ENCODE peak calls at places on chromosomes 1 and 21, in five cellular contexts. O is ascending aorta, V is AG10803, B is endodermal cell, I is HL-60. A is an unnamed sample.
A peak's percentile ranks its signal among the peaks of the same experiment; 100 is the strongest.

GRCh38 chr1:160078392-160079195 is 2.7 kb upstream of the KCNJ9 start:
- DNase-seq in O (no peak), V (no peak), B (peak; percentile 90), I (peak; percentile 54), A (peak; percentile 44)

GRCh38 chr1:50985094-50985493 is 15.0 kb downstream of the CDKN2C start:
- DNase-seq in O (no peak), V (no peak), B (no peak), I (no peak), A (no peak)

GRCh38 chr21:42623684-42624083 is 29.7 kb upstream of the PDE9A start:
- DNase-seq in O (no peak), V (no peak), B (no peak), I (no peak), A (no peak)

GRCh38 chr1:108747128-108747827 is 804 bp downstream of the STXBP3 start:
- DNase-seq in O (peak; percentile 58), V (peak; percentile 87), B (peak; percentile 88), I (peak; percentile 78), A (peak; percentile 90)

GRCh38 chr1:203039609-203040517 is 13.6 kb downstream of the PPFIA4 start:
- DNase-seq in O (no peak), V (no peak), B (peak; percentile 94), I (peak; percentile 75), A (no peak)

GRCh38 chr1:206655471-206655882 is 20.1 kb downstream of the DYRK3 start:
- DNase-seq in O (no peak), V (no peak), B (no peak), I (no peak), A (no peak)

GRCh38 chr1:24425922-24426321 is 10.3 kb downstream of the NIPAL3 start:
- DNase-seq in O (no peak), V (no peak), B (no peak), I (no peak), A (no peak)

GRCh38 chr1:244069499-244069898 is 18.4 kb downstream of the ZBTB18 start:
- DNase-seq in O (no peak), V (no peak), B (no peak), I (no peak), A (no peak)

GRCh38 chr1:56120021-56120420 is 459.3 kb downstream of the PLPP3 start:
- DNase-seq in O (no peak), V (peak; percentile 15), B (no peak), I (no peak), A (peak; percentile 84)

GRCh38 chr1:7702365-7702764 is 68.7 kb upstream of the VAMP3 start:
- DNase-seq in O (no peak), V (no peak), B (peak; percentile 78), I (no peak), A (peak; percentile 2)

GRCh38 chr21:40291560-40291959 is 424.3 kb downstream of the PCP4 start:
- DNase-seq in O (no peak), V (no peak), B (peak; percentile 59), I (no peak), A (no peak)

GRCh38 chr1:37995773-37996379 is 6.1 kb upstream of the SF3A3 start:
- DNase-seq in O (no peak), V (peak; percentile 94), B (peak; percentile 89), I (no peak), A (peak; percentile 88)

GRCh38 chr1:42730988-42731387 is 9.0 kb downstream of the CLDN19 start:
- DNase-seq in O (no peak), V (no peak), B (peak; percentile 71), I (peak; percentile 25), A (no peak)
- TF ChIP-seq CTCF in O (no peak), V (no peak), B (peak; percentile 42), I (no peak), A (no peak)

DNA sequence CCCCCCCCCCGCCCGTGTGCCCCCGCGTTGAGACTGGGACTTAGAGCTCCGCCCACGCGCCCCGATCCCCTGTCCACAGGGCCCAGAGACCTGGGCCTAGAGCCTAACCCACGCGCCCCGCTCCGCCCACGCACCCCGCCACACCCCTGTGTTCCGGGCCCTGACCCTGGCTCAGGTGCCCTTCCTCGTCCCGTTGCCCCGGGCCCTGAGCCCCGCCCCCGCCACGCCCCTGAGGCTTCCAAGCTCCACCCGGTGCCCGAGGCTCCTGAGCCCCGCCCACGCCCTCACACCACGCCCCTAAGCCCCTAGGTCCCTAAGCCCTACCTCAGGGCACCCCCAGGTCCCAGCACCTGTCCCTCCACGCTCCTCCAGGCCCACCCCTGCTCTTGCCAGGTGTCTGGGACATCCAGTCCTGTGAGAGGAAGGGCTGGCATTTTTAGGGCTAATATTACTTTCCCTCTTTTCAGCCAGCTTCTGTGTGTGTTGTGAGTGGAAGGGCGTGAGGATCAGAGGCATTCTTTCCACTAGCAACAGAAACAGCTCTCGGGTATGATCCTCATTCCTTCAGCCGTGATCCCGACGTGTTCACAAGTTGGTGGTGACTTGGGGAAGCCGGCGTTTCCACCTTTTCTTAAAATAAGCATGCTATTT is 614 bp upstream of the GPR157 start:
- DNase-seq in O (peak; percentile 39), V (peak; percentile 47), B (peak; percentile 98), I (peak; percentile 61), A (peak; percentile 79)
- H3K4me3 ChIP-seq in O (peak overlapping the region; percentile 86), V (peak overlapping the region; percentile 59), B (peak overlapping the region; percentile 58), I (peak overlapping the region; percentile 45), A (peak overlapping the region; percentile 49)

DNA sequence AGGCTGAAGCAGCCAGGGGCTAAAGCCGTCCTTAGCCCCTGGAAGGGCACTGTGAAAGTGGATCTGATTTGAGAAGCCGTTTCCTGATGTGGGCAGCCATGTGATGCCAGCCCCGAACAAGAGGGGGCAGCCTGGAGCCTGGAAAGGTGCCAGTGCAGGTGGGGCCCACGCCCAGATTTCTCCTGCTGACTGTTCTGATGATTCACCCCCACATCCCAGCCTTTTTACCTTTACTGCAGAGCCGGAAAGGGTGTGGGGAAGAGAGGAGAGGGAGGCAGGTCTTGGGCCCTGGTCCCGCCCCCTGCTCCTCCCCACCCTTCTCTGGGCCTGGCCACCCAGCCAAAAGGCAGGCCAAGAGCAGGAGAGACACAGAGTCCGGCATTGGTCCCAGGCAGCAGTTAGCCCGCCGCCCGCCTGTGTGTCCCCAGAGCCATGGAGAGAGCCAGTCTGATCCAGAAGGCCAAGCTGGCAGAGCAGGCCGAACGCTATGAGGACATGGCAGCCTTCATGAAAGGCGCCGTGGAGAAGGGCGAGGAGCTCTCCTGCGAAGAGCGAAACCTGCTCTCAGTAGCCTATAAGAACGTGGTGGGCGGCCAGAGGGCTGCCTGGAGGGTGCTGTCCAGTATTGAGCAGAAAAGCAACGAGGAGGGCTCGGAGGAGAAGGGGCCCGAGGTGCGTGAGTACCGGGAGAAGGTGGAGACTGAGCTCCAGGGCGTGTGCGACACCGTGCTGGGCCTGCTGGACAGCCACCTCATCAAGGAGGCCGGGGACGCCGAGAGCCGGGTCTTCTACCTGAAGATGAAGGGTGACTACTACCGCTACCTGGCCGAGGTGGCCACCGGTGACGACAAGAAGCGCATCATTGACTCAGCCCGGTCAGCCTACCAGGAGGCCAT is at the start of gene SFN:
- DNase-seq in O (no peak), V (no peak), B (peak; percentile 97), I (peak; percentile 29), A (no peak)
- TF ChIP-seq CTCF in O (no peak), V (peak; percentile 10), B (peak; percentile 79), I (peak; percentile 20), A (peak; percentile 19)

DNA sequence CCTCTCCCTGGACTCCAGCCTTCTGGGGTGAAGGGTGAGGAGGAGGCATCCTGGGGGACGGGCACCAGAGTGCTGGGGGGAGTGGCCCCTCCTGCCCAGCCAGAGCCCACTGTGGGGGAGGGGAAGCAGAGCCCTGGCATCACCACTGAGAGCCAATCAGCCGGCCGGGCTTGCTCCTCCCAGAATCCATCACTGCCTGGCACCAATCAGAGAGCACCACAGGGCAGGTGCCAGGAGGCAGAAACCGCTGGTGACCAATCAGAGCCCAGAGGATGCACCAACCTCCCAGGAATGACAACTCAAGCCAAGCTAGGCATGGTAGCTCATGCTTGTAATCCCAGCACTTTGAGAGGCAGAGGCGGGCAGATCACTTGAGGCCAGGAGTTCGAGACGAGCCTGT is 27.9 kb downstream of the CASZ1 start:
- DNase-seq in O (no peak), V (no peak), B (no peak), I (no peak), A (no peak)
- H3K4me3 ChIP-seq in O (no peak overlapping the region), V (no peak overlapping the region), B (no peak overlapping the region), I (no peak overlapping the region), A (no peak overlapping the region)

DNA sequence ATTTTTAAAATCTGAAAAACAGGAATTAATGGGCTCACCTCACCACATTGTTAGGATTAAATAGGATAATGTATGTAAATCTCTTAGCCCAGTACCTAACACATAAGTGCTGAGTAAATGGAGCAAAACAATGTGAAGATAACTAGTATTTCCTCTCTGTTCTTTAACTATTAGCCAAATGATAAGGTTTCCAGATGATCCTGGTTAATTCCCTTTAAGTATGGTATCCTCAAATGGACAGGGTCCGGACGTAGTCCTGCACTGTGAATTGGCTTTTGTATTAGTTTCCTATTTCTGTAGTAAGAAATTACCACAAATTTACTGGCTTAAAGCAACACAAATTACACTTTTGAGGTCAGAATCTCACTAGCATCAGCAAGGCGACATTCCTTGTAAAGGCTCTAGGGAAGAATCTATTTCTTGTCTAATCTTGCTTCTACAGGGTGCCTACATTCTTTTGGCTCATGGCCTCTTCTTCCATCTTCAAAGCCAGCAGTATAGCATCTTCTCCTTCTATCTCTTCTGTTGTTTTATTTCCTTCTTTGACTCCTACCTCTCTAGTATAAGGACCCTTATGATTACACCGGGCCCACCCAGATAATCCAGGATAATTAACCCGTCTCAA is 17.1 kb downstream of the SCAF4 start:
- DNase-seq in O (no peak), V (no peak), B (peak; percentile 52), I (no peak), A (no peak)
- TF ChIP-seq CTCF in O (no peak), V (no peak), B (no peak), I (no peak), A (no peak)

DNA sequence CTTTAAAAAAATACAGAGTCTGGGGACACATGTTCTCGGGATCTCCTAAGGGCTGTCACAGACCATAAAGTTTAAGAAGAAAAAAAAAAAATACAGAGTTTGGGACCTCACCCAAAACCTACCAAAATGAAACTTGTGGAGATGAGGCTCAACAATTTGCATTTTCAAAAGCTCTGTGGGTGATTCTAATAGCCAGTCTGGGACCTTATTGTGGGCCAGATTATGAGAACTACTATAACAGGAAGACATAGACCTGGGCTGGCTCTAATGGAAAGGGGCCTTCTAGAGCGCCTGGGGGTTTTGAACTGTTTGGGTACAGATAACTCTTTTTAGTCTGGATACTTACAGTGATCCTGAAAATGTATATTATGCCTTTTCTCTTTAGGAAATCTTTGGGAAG is 69.1 kb downstream of the LAMC1 start:
- DNase-seq in O (no peak), V (no peak), B (no peak), I (no peak), A (no peak)
- H3K4me3 ChIP-seq in O (no peak overlapping the region), V (no peak overlapping the region), B (no peak overlapping the region), I (no peak overlapping the region), A (no peak overlapping the region)

GRCh38 chr1:156781585-156782186 is 14.4 kb downstream of the PRCC start:
- DNase-seq in O (no peak), V (peak; percentile 49), B (no peak), I (no peak), A (peak; percentile 64)
- TF ChIP-seq CTCF in O (no peak), V (no peak), B (no peak), I (no peak), A (no peak)

DNA sequence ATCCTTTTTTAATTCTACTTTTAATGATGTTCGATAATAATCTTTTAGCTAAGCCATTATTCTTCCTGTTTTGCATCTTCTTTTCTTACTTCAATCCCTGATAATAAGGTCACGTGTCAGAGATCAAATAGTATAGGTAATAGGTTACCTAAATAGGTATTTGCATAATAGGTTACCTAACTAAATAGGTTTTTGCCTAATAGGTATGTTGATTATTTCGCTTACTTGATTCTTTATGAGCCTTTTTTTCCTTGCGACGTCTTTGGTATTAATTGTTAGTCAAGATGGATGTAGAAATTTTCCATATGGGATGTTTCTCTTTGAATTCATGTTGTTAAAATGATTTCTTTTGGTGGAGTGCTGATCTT is 2.5 kb downstream of the GGPS1 start:
- DNase-seq in O (no peak), V (no peak), B (no peak), I (no peak), A (no peak)
- H3K4me3 ChIP-seq in O (no peak overlapping the region), V (no peak overlapping the region), B (peak overlapping the region; percentile 100), I (no peak overlapping the region), A (no peak overlapping the region)

A was measured in foreskin fibroblast.